ENCODE peak calls at places on chromosome 15, in six cellular contexts. One of them, this sample, is unnamed.

GRCh38 chr15:45795487-45796069 is 160.7 kb downstream of the SQOR start:
- DNase-seq in GM10248: no peak
- DNase-seq in upper lobe of left lung: no peak
- DNase-seq in heart left ventricle: peak
- DNase-seq in endothelial cell: peak
- DNase-seq in pancreas: peak
- DNase-seq in this sample: peak

GRCh38 chr15:75786564-75786925 is 56.7 kb upstream of the UBE2Q2 start:
- DNase-seq in GM10248: no peak
- DNase-seq in upper lobe of left lung: no peak
- DNase-seq in heart left ventricle: no peak
- DNase-seq in endothelial cell: no peak
- DNase-seq in pancreas: peak
- DNase-seq in this sample: no peak

GRCh38 chr15:36757189-36757814 is 177.9 kb downstream of the CDIN1 start:
- DNase-seq in GM10248: no peak
- DNase-seq in upper lobe of left lung: no peak
- DNase-seq in heart left ventricle: no peak
- DNase-seq in endothelial cell: no peak
- DNase-seq in pancreas: no peak
- DNase-seq in this sample: no peak

GRCh38 chr15:96230557-96231181 is 99.8 kb upstream of the NR2F2 start:
- DNase-seq in GM10248: no peak
- DNase-seq in upper lobe of left lung: no peak
- DNase-seq in heart left ventricle: no peak
- DNase-seq in endothelial cell: no peak
- DNase-seq in pancreas: no peak
- DNase-seq in this sample: no peak

GRCh38 chr15:89122532-89123525 is 34.6 kb downstream of the ABHD2 start:
- DNase-seq in GM10248: no peak
- DNase-seq in upper lobe of left lung: no peak
- DNase-seq in heart left ventricle: no peak
- DNase-seq in endothelial cell: no peak
- DNase-seq in pancreas: no peak
- DNase-seq in this sample: no peak

GRCh38 chr15:85071061-85071460 is 89.4 kb downstream of the PDE8A start:
- DNase-seq in GM10248: no peak
- DNase-seq in upper lobe of left lung: no peak
- DNase-seq in heart left ventricle: no peak
- DNase-seq in endothelial cell: no peak
- DNase-seq in pancreas: no peak
- DNase-seq in this sample: no peak

GRCh38 chr15:76185716-76186115 is 125.6 kb downstream of the ETFA start:
- DNase-seq in GM10248: peak
- DNase-seq in upper lobe of left lung: no peak
- DNase-seq in heart left ventricle: no peak
- DNase-seq in endothelial cell: peak
- DNase-seq in pancreas: peak
- DNase-seq in this sample: peak

GRCh38 chr15:50247819-50248650 is 17.5 kb downstream of the HDC start:
- DNase-seq in GM10248: peak
- DNase-seq in upper lobe of left lung: no peak
- DNase-seq in heart left ventricle: no peak
- DNase-seq in endothelial cell: no peak
- DNase-seq in pancreas: no peak
- DNase-seq in this sample: peak

GRCh38 chr15:101361418-101361817 is 66.4 kb upstream of the SNRPA1 start:
- DNase-seq in GM10248: no peak
- DNase-seq in upper lobe of left lung: no peak
- DNase-seq in heart left ventricle: no peak
- DNase-seq in endothelial cell: no peak
- DNase-seq in pancreas: no peak
- DNase-seq in this sample: no peak

GRCh38 chr15:95068847-95069518 is 837.6 kb downstream of the MCTP2 start:
- DNase-seq in GM10248: no peak
- DNase-seq in upper lobe of left lung: no peak
- DNase-seq in heart left ventricle: no peak
- DNase-seq in endothelial cell: no peak
- DNase-seq in pancreas: no peak
- DNase-seq in this sample: no peak

GRCh38 chr15:59160880-59161593 is 45.6 kb upstream of the LDHAL6B start:
- DNase-seq in GM10248: no peak
- DNase-seq in upper lobe of left lung: peak
- DNase-seq in heart left ventricle: no peak
- DNase-seq in endothelial cell: peak
- DNase-seq in pancreas: no peak
- DNase-seq in this sample: no peak

GRCh38 chr15:32682569-32682968 is 35.2 kb upstream of the GREM1 start:
- DNase-seq in GM10248: no peak
- DNase-seq in upper lobe of left lung: no peak
- DNase-seq in heart left ventricle: no peak
- DNase-seq in endothelial cell: no peak
- DNase-seq in pancreas: no peak
- DNase-seq in this sample: no peak

GRCh38 chr15:70342141-70342540 is 244.4 kb upstream of the TLE3 start:
- DNase-seq in GM10248: no peak
- DNase-seq in upper lobe of left lung: no peak
- DNase-seq in heart left ventricle: no peak
- DNase-seq in endothelial cell: no peak
- DNase-seq in pancreas: peak
- DNase-seq in this sample: no peak

GRCh38 chr15:77508541-77509505 is 88.1 kb downstream of the HMG20A start:
- DNase-seq in GM10248: no peak
- DNase-seq in upper lobe of left lung: no peak
- DNase-seq in heart left ventricle: peak
- DNase-seq in endothelial cell: no peak
- DNase-seq in pancreas: peak
- DNase-seq in this sample: peak

GRCh38 chr15:79047676-79048439 is 42.7 kb downstream of the RASGRF1 start:
- DNase-seq in GM10248: no peak
- DNase-seq in upper lobe of left lung: no peak
- DNase-seq in heart left ventricle: no peak
- DNase-seq in endothelial cell: no peak
- DNase-seq in pancreas: no peak
- DNase-seq in this sample: no peak

GRCh38 chr15:49441816-49442215 is 18.8 kb downstream of the FGF7 start:
- DNase-seq in GM10248: no peak
- DNase-seq in upper lobe of left lung: no peak
- DNase-seq in heart left ventricle: no peak
- DNase-seq in endothelial cell: no peak
- DNase-seq in pancreas: no peak
- DNase-seq in this sample: no peak

GRCh38 chr15:89015412-89016097 is 72.7 kb upstream of the ABHD2 start:
- DNase-seq in GM10248: no peak
- DNase-seq in upper lobe of left lung: no peak
- DNase-seq in heart left ventricle: no peak
- DNase-seq in endothelial cell: no peak
- DNase-seq in pancreas: no peak
- DNase-seq in this sample: no peak

GRCh38 chr15:50740955-50741354 is 24.6 kb downstream of the SPPL2A start:
- DNase-seq in GM10248: no peak
- DNase-seq in upper lobe of left lung: no peak
- DNase-seq in heart left ventricle: no peak
- DNase-seq in endothelial cell: no peak
- DNase-seq in pancreas: no peak
- DNase-seq in this sample: no peak

GRCh38 chr15:35321926-35322325 is 224.0 kb downstream of the DPH6 start:
- DNase-seq in GM10248: no peak
- DNase-seq in upper lobe of left lung: no peak
- DNase-seq in heart left ventricle: no peak
- DNase-seq in endothelial cell: no peak
- DNase-seq in pancreas: no peak
- DNase-seq in this sample: no peak

GRCh38 chr15:52765779-52766178 is 24.4 kb downstream of the ONECUT1 start:
- DNase-seq in GM10248: no peak
- DNase-seq in upper lobe of left lung: no peak
- DNase-seq in heart left ventricle: no peak
- DNase-seq in endothelial cell: peak
- DNase-seq in pancreas: no peak
- DNase-seq in this sample: no peak

GRCh38 chr15:55916666-55917409 is 76.6 kb downstream of the NEDD4 start:
- DNase-seq in GM10248: no peak
- DNase-seq in upper lobe of left lung: no peak
- DNase-seq in heart left ventricle: no peak
- DNase-seq in endothelial cell: no peak
- DNase-seq in pancreas: no peak
- DNase-seq in this sample: no peak

GRCh38 chr15:68497206-68497910 is 65.4 kb upstream of the ITGA11 start:
- DNase-seq in GM10248: no peak
- DNase-seq in upper lobe of left lung: no peak
- DNase-seq in heart left ventricle: no peak
- DNase-seq in endothelial cell: no peak
- DNase-seq in pancreas: no peak
- DNase-seq in this sample: no peak

GRCh38 chr15:67790610-67791319 is 34.5 kb upstream of the SKOR1 start:
- DNase-seq in GM10248: no peak
- DNase-seq in upper lobe of left lung: no peak
- DNase-seq in heart left ventricle: no peak
- DNase-seq in endothelial cell: no peak
- DNase-seq in pancreas: no peak
- DNase-seq in this sample: no peak

GRCh38 chr15:51227967-51228783 is 110.2 kb downstream of the CYP19A1 start:
- DNase-seq in GM10248: peak
- DNase-seq in upper lobe of left lung: no peak
- DNase-seq in heart left ventricle: peak
- DNase-seq in endothelial cell: no peak
- DNase-seq in pancreas: no peak
- DNase-seq in this sample: peak

GRCh38 chr15:85151861-85152260 is 170.2 kb downstream of the PDE8A start:
- DNase-seq in GM10248: no peak
- DNase-seq in upper lobe of left lung: no peak
- DNase-seq in heart left ventricle: no peak
- DNase-seq in endothelial cell: no peak
- DNase-seq in pancreas: no peak
- DNase-seq in this sample: no peak

GRCh38 chr15:72754096-72754495 is 29.5 kb downstream of the ADPGK start:
- DNase-seq in GM10248: no peak
- DNase-seq in upper lobe of left lung: peak
- DNase-seq in heart left ventricle: no peak
- DNase-seq in endothelial cell: no peak
- DNase-seq in pancreas: no peak
- DNase-seq in this sample: no peak

GRCh38 chr15:95162069-95162468 is 930.7 kb downstream of the MCTP2 start:
- DNase-seq in GM10248: no peak
- DNase-seq in upper lobe of left lung: no peak
- DNase-seq in heart left ventricle: no peak
- DNase-seq in endothelial cell: no peak
- DNase-seq in pancreas: no peak
- DNase-seq in this sample: no peak

GRCh38 chr15:70585707-70586034 is 177.7 kb downstream of the UACA start:
- DNase-seq in GM10248: no peak
- DNase-seq in upper lobe of left lung: no peak
- DNase-seq in heart left ventricle: no peak
- DNase-seq in endothelial cell: no peak
- DNase-seq in pancreas: no peak
- DNase-seq in this sample: no peak

GRCh38 chr15:87144775-87145174 is 1065.1 kb downstream of the AGBL1 start:
- DNase-seq in GM10248: no peak
- DNase-seq in upper lobe of left lung: no peak
- DNase-seq in heart left ventricle: no peak
- DNase-seq in endothelial cell: no peak
- DNase-seq in pancreas: no peak
- DNase-seq in this sample: no peak

GRCh38 chr15:72227192-72227586 is 3.8 kb downstream of the PKM start:
- DNase-seq in GM10248: no peak
- DNase-seq in upper lobe of left lung: no peak
- DNase-seq in heart left ventricle: no peak
- DNase-seq in endothelial cell: no peak
- DNase-seq in pancreas: no peak
- DNase-seq in this sample: no peak

GRCh38 chr15:66882251-66883020 is 180.4 kb downstream of the SMAD6 start:
- DNase-seq in GM10248: peak
- DNase-seq in upper lobe of left lung: no peak
- DNase-seq in heart left ventricle: no peak
- DNase-seq in endothelial cell: no peak
- DNase-seq in pancreas: no peak
- DNase-seq in this sample: no peak

GRCh38 chr15:25947336-25948080 is 84.4 kb upstream of the ATP10A start:
- DNase-seq in GM10248: no peak
- DNase-seq in upper lobe of left lung: no peak
- DNase-seq in heart left ventricle: no peak
- DNase-seq in endothelial cell: no peak
- DNase-seq in pancreas: peak
- DNase-seq in this sample: no peak

GRCh38 chr15:78811124-78811824 is at the start of gene ADAMTS7:
- DNase-seq in GM10248: peak
- DNase-seq in upper lobe of left lung: peak
- DNase-seq in heart left ventricle: peak
- DNase-seq in endothelial cell: peak
- DNase-seq in pancreas: peak
- DNase-seq in this sample: peak

GRCh38 chr15:98231696-98232440 is 271.4 kb downstream of the ARRDC4 start:
- DNase-seq in GM10248: no peak
- DNase-seq in upper lobe of left lung: no peak
- DNase-seq in heart left ventricle: no peak
- DNase-seq in endothelial cell: no peak
- DNase-seq in pancreas: no peak
- DNase-seq in this sample: no peak

GRCh38 chr15:88954431-88955277 is 41.5 kb upstream of the MFGE8 start:
- DNase-seq in GM10248: no peak
- DNase-seq in upper lobe of left lung: no peak
- DNase-seq in heart left ventricle: peak
- DNase-seq in endothelial cell: no peak
- DNase-seq in pancreas: no peak
- DNase-seq in this sample: no peak

GRCh38 chr15:64045106-64045435 is 1.2 kb downstream of the DAPK2 start:
- DNase-seq in GM10248: no peak
- DNase-seq in upper lobe of left lung: no peak
- DNase-seq in heart left ventricle: peak
- DNase-seq in endothelial cell: no peak
- DNase-seq in pancreas: no peak
- DNase-seq in this sample: peak
- TF ChIP-seq CTCF in GM10248: no peak
- TF ChIP-seq CTCF in upper lobe of left lung: no peak
- TF ChIP-seq CTCF in heart left ventricle: no peak
- TF ChIP-seq CTCF in endothelial cell: no peak
- TF ChIP-seq CTCF in pancreas: no peak
- TF ChIP-seq CTCF in this sample: no peak

GRCh38 chr15:99361541-99362185 is 110.4 kb downstream of the LRRC28 start:
- DNase-seq in GM10248: no peak
- DNase-seq in upper lobe of left lung: no peak
- DNase-seq in heart left ventricle: no peak
- DNase-seq in endothelial cell: no peak
- DNase-seq in pancreas: no peak
- DNase-seq in this sample: no peak
- TF ChIP-seq CTCF in GM10248: no peak
- TF ChIP-seq CTCF in upper lobe of left lung: no peak
- TF ChIP-seq CTCF in heart left ventricle: peak
- TF ChIP-seq CTCF in endothelial cell: peak
- TF ChIP-seq CTCF in pancreas: peak
- TF ChIP-seq CTCF in this sample: no peak

GRCh38 chr15:74709011-74709410 is 13.2 kb upstream of the EDC3 start:
- DNase-seq in GM10248: no peak
- DNase-seq in upper lobe of left lung: no peak
- DNase-seq in heart left ventricle: no peak
- DNase-seq in endothelial cell: no peak
- DNase-seq in pancreas: no peak
- DNase-seq in this sample: no peak
- TF ChIP-seq CTCF in GM10248: no peak
- TF ChIP-seq CTCF in upper lobe of left lung: no peak
- TF ChIP-seq CTCF in heart left ventricle: no peak
- TF ChIP-seq CTCF in endothelial cell: no peak
- TF ChIP-seq CTCF in pancreas: no peak
- TF ChIP-seq CTCF in this sample: no peak

GRCh38 chr15:23497710-23498111 is 50.7 kb upstream of the GOLGA6L2 start:
- DNase-seq in GM10248: no peak
- DNase-seq in upper lobe of left lung: no peak
- DNase-seq in heart left ventricle: no peak
- DNase-seq in endothelial cell: peak
- DNase-seq in pancreas: no peak
- DNase-seq in this sample: no peak
- TF ChIP-seq CTCF in GM10248: peak
- TF ChIP-seq CTCF in upper lobe of left lung: no peak
- TF ChIP-seq CTCF in heart left ventricle: no peak
- TF ChIP-seq CTCF in endothelial cell: peak
- TF ChIP-seq CTCF in pancreas: no peak
- TF ChIP-seq CTCF in this sample: peak

This sample was measured in GM13976.